ENCODE peak calls at places on chromosomes 11 and 22, in seven cellular contexts. One of them, this sample, is unnamed. For H3K36me3, the result is how much of the 10 kb centered on the place peaks cover.

GRCh38 chr11:66386171-66387069 is 14.9 kb upstream of the SLC29A2 start:
- DNase-seq in ovary: peak
- DNase-seq in left ventricle myocardium inferior: peak
- DNase-seq in mesenchymal stem cell: peak
- DNase-seq in tibial artery: peak
- DNase-seq in HCT116: peak
- DNase-seq in uterus: peak
- DNase-seq in this sample: peak

GRCh38 chr22:36360871-36361383 is 26.8 kb downstream of the MYH9 start:
- DNase-seq in tibial artery: no peak
- DNase-seq in ovary: no peak
- DNase-seq in HCT116: no peak
- DNase-seq in uterus: no peak
- DNase-seq in left ventricle myocardium inferior: no peak
- DNase-seq in mesenchymal stem cell: peak
- DNase-seq in this sample: no peak

GRCh38 chr22:46588279-46589140 is 31.7 kb upstream of the GRAMD4 start:
- DNase-seq in ovary: no peak
- DNase-seq in HCT116: no peak
- DNase-seq in mesenchymal stem cell: no peak
- DNase-seq in left ventricle myocardium inferior: peak
- DNase-seq in tibial artery: no peak
- DNase-seq in uterus: no peak
- DNase-seq in this sample: no peak

GRCh38 chr11:132992838-132993680 is 539.2 kb downstream of the OPCML start:
- DNase-seq in tibial artery: no peak
- DNase-seq in uterus: no peak
- DNase-seq in left ventricle myocardium inferior: no peak
- DNase-seq in mesenchymal stem cell: peak
- DNase-seq in ovary: no peak
- DNase-seq in HCT116: no peak
- DNase-seq in this sample: no peak

GRCh38 chr11:120182790-120183491 is 27.9 kb upstream of the OAF start:
- DNase-seq in left ventricle myocardium inferior: peak
- DNase-seq in uterus: peak
- DNase-seq in tibial artery: no peak
- DNase-seq in HCT116: no peak
- DNase-seq in mesenchymal stem cell: no peak
- DNase-seq in ovary: no peak
- DNase-seq in this sample: no peak

GRCh38 chr11:111429066-111429506 is 50.0 kb upstream of the POU2AF1 start:
- DNase-seq in uterus: peak
- DNase-seq in tibial artery: peak
- DNase-seq in HCT116: peak
- DNase-seq in left ventricle myocardium inferior: peak
- DNase-seq in ovary: peak
- DNase-seq in mesenchymal stem cell: peak
- DNase-seq in this sample: no peak

GRCh38 chr11:65132988-65133700 is 1.2 kb downstream of the SYVN1 start:
- DNase-seq in HCT116: peak
- DNase-seq in left ventricle myocardium inferior: no peak
- DNase-seq in uterus: peak
- DNase-seq in tibial artery: no peak
- DNase-seq in ovary: no peak
- DNase-seq in mesenchymal stem cell: peak
- DNase-seq in this sample: no peak

GRCh38 chr11:112797653-112798293 is 163.4 kb upstream of the NCAM1 start:
- DNase-seq in HCT116: no peak
- DNase-seq in uterus: no peak
- DNase-seq in tibial artery: no peak
- DNase-seq in ovary: no peak
- DNase-seq in mesenchymal stem cell: peak
- DNase-seq in left ventricle myocardium inferior: no peak
- DNase-seq in this sample: no peak

GRCh38 chr22:41366323-41367014 is 15.3 kb upstream of the TEF start:
- DNase-seq in HCT116: no peak
- DNase-seq in uterus: no peak
- DNase-seq in tibial artery: no peak
- DNase-seq in ovary: no peak
- DNase-seq in mesenchymal stem cell: no peak
- DNase-seq in left ventricle myocardium inferior: no peak
- DNase-seq in this sample: no peak

GRCh38 chr11:61531033-61531432 is 22.5 kb downstream of the LRRC10B start:
- DNase-seq in left ventricle myocardium inferior: no peak
- DNase-seq in ovary: no peak
- DNase-seq in uterus: no peak
- DNase-seq in HCT116: no peak
- DNase-seq in tibial artery: no peak
- DNase-seq in mesenchymal stem cell: no peak
- DNase-seq in this sample: no peak

GRCh38 chr22:20648306-20648903 is 125.5 kb upstream of the SERPIND1 start:
- DNase-seq in ovary: no peak
- DNase-seq in left ventricle myocardium inferior: no peak
- DNase-seq in HCT116: no peak
- DNase-seq in mesenchymal stem cell: no peak
- DNase-seq in tibial artery: no peak
- DNase-seq in uterus: no peak
- DNase-seq in this sample: no peak

GRCh38 chr11:133964946-133965632 is 8.3 kb upstream of the IGSF9B start:
- DNase-seq in mesenchymal stem cell: no peak
- DNase-seq in tibial artery: peak
- DNase-seq in ovary: no peak
- DNase-seq in HCT116: no peak
- DNase-seq in left ventricle myocardium inferior: no peak
- DNase-seq in uterus: peak
- DNase-seq in this sample: no peak

GRCh38 chr22:30249049-30250038 is 2.8 kb upstream of the LIF start:
- DNase-seq in mesenchymal stem cell: no peak
- DNase-seq in uterus: peak
- DNase-seq in left ventricle myocardium inferior: peak
- DNase-seq in tibial artery: peak
- DNase-seq in ovary: peak
- DNase-seq in HCT116: no peak
- DNase-seq in this sample: no peak

GRCh38 chr11:59680287-59681154 is 11.7 kb upstream of the PATL1 start:
- DNase-seq in ovary: peak
- DNase-seq in tibial artery: peak
- DNase-seq in HCT116: peak
- DNase-seq in left ventricle myocardium inferior: peak
- DNase-seq in uterus: peak
- DNase-seq in mesenchymal stem cell: peak
- DNase-seq in this sample: peak

GRCh38 chr11:131978351-131978750 is 607.9 kb downstream of the NTM start:
- DNase-seq in HCT116: no peak
- DNase-seq in mesenchymal stem cell: no peak
- DNase-seq in ovary: no peak
- DNase-seq in tibial artery: no peak
- DNase-seq in left ventricle myocardium inferior: no peak
- DNase-seq in uterus: no peak
- DNase-seq in this sample: no peak

GRCh38 chr11:8693010-8693551 is 10.5 kb downstream of the RPL27A start:
- DNase-seq in left ventricle myocardium inferior: no peak
- DNase-seq in tibial artery: no peak
- DNase-seq in uterus: peak
- DNase-seq in HCT116: no peak
- DNase-seq in ovary: no peak
- DNase-seq in mesenchymal stem cell: peak
- DNase-seq in this sample: no peak

GRCh38 chr11:27383645-27384044 is 20.6 kb upstream of the CCDC34 start:
- DNase-seq in ovary: no peak
- DNase-seq in uterus: no peak
- DNase-seq in left ventricle myocardium inferior: no peak
- DNase-seq in HCT116: no peak
- DNase-seq in mesenchymal stem cell: no peak
- DNase-seq in tibial artery: no peak
- DNase-seq in this sample: no peak

GRCh38 chr11:27387362-27387761 is 24.3 kb upstream of the CCDC34 start:
- DNase-seq in uterus: no peak
- DNase-seq in mesenchymal stem cell: no peak
- DNase-seq in HCT116: no peak
- DNase-seq in left ventricle myocardium inferior: no peak
- DNase-seq in ovary: no peak
- DNase-seq in tibial artery: no peak
- DNase-seq in this sample: no peak

GRCh38 chr11:27385245-27385644 is 22.2 kb upstream of the CCDC34 start:
- DNase-seq in ovary: no peak
- DNase-seq in mesenchymal stem cell: peak
- DNase-seq in left ventricle myocardium inferior: no peak
- DNase-seq in HCT116: no peak
- DNase-seq in uterus: no peak
- DNase-seq in tibial artery: peak
- DNase-seq in this sample: peak

GRCh38 chr11:27388001-27388400 is 25.0 kb upstream of the CCDC34 start:
- DNase-seq in tibial artery: no peak
- DNase-seq in HCT116: no peak
- DNase-seq in uterus: no peak
- DNase-seq in mesenchymal stem cell: no peak
- DNase-seq in left ventricle myocardium inferior: no peak
- DNase-seq in ovary: no peak
- DNase-seq in this sample: no peak

DNA sequence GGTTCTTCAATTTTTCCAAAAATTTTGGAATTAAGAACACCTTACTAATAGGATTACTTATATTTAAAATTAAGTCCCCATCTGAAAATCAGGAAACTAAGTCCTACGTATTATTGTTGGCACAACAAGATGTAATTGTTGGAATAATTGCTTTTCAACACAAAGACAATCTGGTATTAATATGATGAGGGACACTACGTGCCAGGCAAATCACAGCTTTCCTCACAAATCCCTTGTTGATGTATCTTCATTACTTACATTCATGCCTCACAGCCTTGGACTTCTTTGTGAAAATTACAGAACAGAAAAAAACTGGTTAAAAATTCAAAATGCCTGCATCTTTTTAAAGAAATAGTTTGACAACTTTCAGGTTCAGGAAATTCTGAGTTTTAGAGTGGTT is 23.2 kb upstream of the CCDC34 start:
- DNase-seq in uterus: no peak
- DNase-seq in ovary: no peak
- DNase-seq in mesenchymal stem cell: no peak
- DNase-seq in HCT116: no peak
- DNase-seq in left ventricle myocardium inferior: no peak
- DNase-seq in tibial artery: no peak
- DNase-seq in this sample: no peak
- H3K36me3 ChIP-seq in uterus: under half
- H3K36me3 ChIP-seq in ovary: under half
- H3K36me3 ChIP-seq in mesenchymal stem cell: under half
- H3K36me3 ChIP-seq in HCT116: under half
- H3K36me3 ChIP-seq in left ventricle myocardium inferior: under half
- H3K36me3 ChIP-seq in tibial artery: under half
- H3K36me3 ChIP-seq in this sample: under half

GRCh38 chr22:50205781-50206569 is 5.2 kb downstream of the SELENOO start:
- DNase-seq in left ventricle myocardium inferior: no peak
- DNase-seq in ovary: no peak
- DNase-seq in uterus: no peak
- DNase-seq in HCT116: no peak
- DNase-seq in tibial artery: no peak
- DNase-seq in mesenchymal stem cell: no peak
- DNase-seq in this sample: no peak
- H3K36me3 ChIP-seq in left ventricle myocardium inferior: half or more
- H3K36me3 ChIP-seq in ovary: under half
- H3K36me3 ChIP-seq in uterus: under half
- H3K36me3 ChIP-seq in HCT116: under half
- H3K36me3 ChIP-seq in tibial artery: half or more
- H3K36me3 ChIP-seq in mesenchymal stem cell: half or more
- H3K36me3 ChIP-seq in this sample: under half

GRCh38 chr22:27074016-27074415 is 416.6 kb downstream of the MIAT start:
- DNase-seq in left ventricle myocardium inferior: no peak
- DNase-seq in ovary: no peak
- DNase-seq in uterus: no peak
- DNase-seq in HCT116: no peak
- DNase-seq in tibial artery: no peak
- DNase-seq in mesenchymal stem cell: no peak
- DNase-seq in this sample: no peak
- H3K36me3 ChIP-seq in left ventricle myocardium inferior: under half
- H3K36me3 ChIP-seq in ovary: under half
- H3K36me3 ChIP-seq in uterus: under half
- H3K36me3 ChIP-seq in HCT116: under half
- H3K36me3 ChIP-seq in tibial artery: under half
- H3K36me3 ChIP-seq in mesenchymal stem cell: under half
- H3K36me3 ChIP-seq in this sample: under half

GRCh38 chr11:1007279-1007678 is 29.2 kb downstream of the MUC6 start:
- DNase-seq in uterus: no peak
- DNase-seq in left ventricle myocardium inferior: no peak
- DNase-seq in HCT116: no peak
- DNase-seq in ovary: no peak
- DNase-seq in mesenchymal stem cell: no peak
- DNase-seq in tibial artery: no peak
- DNase-seq in this sample: no peak
- H3K36me3 ChIP-seq in uterus: under half
- H3K36me3 ChIP-seq in left ventricle myocardium inferior: half or more
- H3K36me3 ChIP-seq in HCT116: under half
- H3K36me3 ChIP-seq in ovary: under half
- H3K36me3 ChIP-seq in mesenchymal stem cell: half or more
- H3K36me3 ChIP-seq in tibial artery: half or more
- H3K36me3 ChIP-seq in this sample: under half

GRCh38 chr22:38437416-38437815 is 17.6 kb downstream of the KCNJ4 start:
- DNase-seq in mesenchymal stem cell: no peak
- DNase-seq in left ventricle myocardium inferior: no peak
- DNase-seq in tibial artery: no peak
- DNase-seq in ovary: no peak
- DNase-seq in uterus: no peak
- DNase-seq in HCT116: no peak
- DNase-seq in this sample: no peak
- H3K36me3 ChIP-seq in mesenchymal stem cell: under half
- H3K36me3 ChIP-seq in left ventricle myocardium inferior: under half
- H3K36me3 ChIP-seq in tibial artery: under half
- H3K36me3 ChIP-seq in ovary: under half
- H3K36me3 ChIP-seq in uterus: under half
- H3K36me3 ChIP-seq in HCT116: under half
- H3K36me3 ChIP-seq in this sample: under half

DNA sequence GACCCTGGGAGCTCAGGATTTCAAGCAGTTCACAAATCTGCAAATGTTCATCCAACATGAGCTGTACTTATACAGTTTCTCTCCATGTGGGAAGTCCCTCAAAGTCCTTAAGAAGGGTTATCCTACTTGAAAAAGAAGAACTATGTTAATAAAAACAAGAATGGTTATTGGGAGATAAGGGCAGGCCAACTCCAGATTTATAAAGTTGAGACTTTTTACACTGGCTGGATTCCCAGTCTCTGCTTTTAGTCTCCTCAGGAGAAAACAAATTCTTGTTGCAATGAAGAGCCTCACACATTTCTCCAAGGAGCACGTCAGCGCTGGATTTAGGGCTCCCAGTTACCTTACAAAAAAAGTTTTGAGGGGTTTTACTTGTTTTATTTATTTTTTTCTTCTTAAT is 34.1 kb upstream of the CTTN start:
- DNase-seq in tibial artery: no peak
- DNase-seq in left ventricle myocardium inferior: no peak
- DNase-seq in HCT116: no peak
- DNase-seq in mesenchymal stem cell: no peak
- DNase-seq in uterus: no peak
- DNase-seq in ovary: no peak
- DNase-seq in this sample: no peak
- H3K36me3 ChIP-seq in tibial artery: half or more
- H3K36me3 ChIP-seq in left ventricle myocardium inferior: half or more
- H3K36me3 ChIP-seq in HCT116: under half
- H3K36me3 ChIP-seq in mesenchymal stem cell: under half
- H3K36me3 ChIP-seq in uterus: under half
- H3K36me3 ChIP-seq in ovary: under half
- H3K36me3 ChIP-seq in this sample: under half

GRCh38 chr11:63993100-63993499 is 6.9 kb downstream of the OTUB1 start:
- DNase-seq in uterus: no peak
- DNase-seq in ovary: no peak
- DNase-seq in mesenchymal stem cell: no peak
- DNase-seq in tibial artery: no peak
- DNase-seq in left ventricle myocardium inferior: no peak
- DNase-seq in HCT116: no peak
- DNase-seq in this sample: no peak
- H3K36me3 ChIP-seq in uterus: under half
- H3K36me3 ChIP-seq in ovary: under half
- H3K36me3 ChIP-seq in mesenchymal stem cell: half or more
- H3K36me3 ChIP-seq in tibial artery: half or more
- H3K36me3 ChIP-seq in left ventricle myocardium inferior: half or more
- H3K36me3 ChIP-seq in HCT116: under half
- H3K36me3 ChIP-seq in this sample: under half

This sample was measured in kidney epithelial cell.